ENCODE peak calls at places on chromosomes 16 and 17, in five cellular contexts. G, R, H, C and W are unnamed samples. For H3K4me1, the result is how much of the 10 kb centered on the place peaks cover.

GRCh38 chr17:34673995-34674900 is 94.9 kb downstream of the TMEM132E start:
- DNase-seq in G (no peak), R (no peak), H (no peak), C (no peak), W (no peak)

GRCh38 chr16:75074920-75075687 is 41.5 kb downstream of the LDHD start:
- DNase-seq in G (peak), R (no peak), H (no peak), C (no peak), W (no peak)

GRCh38 chr17:12830692-12831363 is 41.5 kb downstream of the ARHGAP44 start:
- DNase-seq in G (no peak), R (no peak), H (no peak), C (no peak), W (no peak)

GRCh38 chr16:48123104-48123788 is 32.5 kb downstream of the ABCC12 start:
- DNase-seq in G (no peak), R (no peak), H (no peak), C (no peak), W (peak)

GRCh38 chr17:17169396-17169795 is 36.7 kb downstream of the PLD6 start:
- DNase-seq in G (no peak), R (no peak), H (no peak), C (no peak), W (no peak)

GRCh38 chr16:71995038-71995437 is 5.2 kb downstream of the PKD1L3 start:
- DNase-seq in G (no peak), R (no peak), H (no peak), C (no peak), W (no peak)

GRCh38 chr16:50269061-50269705 is 2.8 kb downstream of the ADCY7 start:
- DNase-seq in G (peak), R (no peak), H (no peak), C (no peak), W (no peak)

GRCh38 chr16:48613061-48613957 is 3.3 kb upstream of the N4BP1 start:
- DNase-seq in G (peak), R (no peak), H (peak), C (no peak), W (peak)

GRCh38 chr17:65855245-65855644 is 293.8 kb upstream of the AXIN2 start:
- DNase-seq in G (no peak), R (no peak), H (peak), C (no peak), W (peak)

GRCh38 chr16:50265260-50265659 is 1.1 kb upstream of the ADCY7 start:
- DNase-seq in G (peak), R (no peak), H (peak), C (no peak), W (no peak)

GRCh38 chr16:84916850-84917249 is 94.5 kb downstream of the ZDHHC7 start:
- DNase-seq in G (no peak), R (no peak), H (no peak), C (no peak), W (no peak)

GRCh38 chr16:27238016-27238587 is 30.5 kb downstream of the NSMCE1 start:
- DNase-seq in G (peak), R (no peak), H (no peak), C (no peak), W (no peak)

GRCh38 chr17:31830971-31831755 is 27.9 kb downstream of the COPRS start:
- DNase-seq in G (no peak), R (no peak), H (no peak), C (no peak), W (no peak)

GRCh38 chr17:21539146-21539545 is 153.2 kb upstream of the KCNJ18 start:
- DNase-seq in G (no peak), R (no peak), H (no peak), C (no peak), W (peak)

GRCh38 chr17:77591231-77591785 is 367.2 kb upstream of the TNRC6C start:
- DNase-seq in G (no peak), R (no peak), H (peak), C (no peak), W (peak)

DNA sequence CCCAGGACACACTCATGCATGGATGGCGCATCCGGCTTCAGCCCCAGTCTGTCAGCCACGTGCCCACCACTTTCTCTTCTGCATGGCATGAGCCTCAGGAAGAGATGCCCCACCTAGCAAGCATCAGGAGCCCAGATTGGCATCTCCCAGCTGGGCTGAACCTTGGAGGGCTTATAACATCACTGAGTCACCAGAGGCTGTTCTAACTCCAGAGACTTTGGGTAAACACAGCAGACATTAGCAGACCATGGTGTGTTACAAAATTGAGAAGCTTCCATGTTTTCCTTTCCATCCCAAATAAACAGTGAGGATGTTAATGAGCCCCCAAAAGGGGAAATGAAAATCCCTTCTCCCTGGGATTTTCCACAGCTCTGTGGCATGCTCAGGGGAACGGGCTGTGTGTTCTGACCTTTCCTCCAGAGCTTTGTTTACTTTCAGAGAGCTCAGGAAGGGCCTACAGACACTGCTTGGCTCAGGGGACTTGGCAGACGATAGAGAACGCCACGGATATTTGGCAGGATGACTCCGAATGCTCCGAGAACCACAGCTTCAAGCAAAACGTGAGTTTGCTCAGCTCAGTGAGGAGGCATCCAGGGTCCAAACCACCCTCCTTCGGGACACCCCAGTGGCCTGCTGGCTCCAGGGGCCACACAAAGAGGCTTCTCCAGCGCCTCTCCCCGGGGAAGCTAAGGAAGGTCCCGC is 16.5 kb downstream of the GLP2R start:
- DNase-seq in G (peak), R (peak), H (peak), C (peak), W (no peak)
- TF ChIP-seq CTCF in G (no peak), R (no peak), H (no peak), C (no peak), W (no peak)

GRCh38 chr17:50944054-50944901 is 78.1 kb upstream of the TOB1 start:
- DNase-seq in G (peak), R (peak), H (peak), C (peak), W (no peak)
- H3K27ac ChIP-seq in G (peak), R (no peak), H (no peak), C (peak), W (no peak)

DNA sequence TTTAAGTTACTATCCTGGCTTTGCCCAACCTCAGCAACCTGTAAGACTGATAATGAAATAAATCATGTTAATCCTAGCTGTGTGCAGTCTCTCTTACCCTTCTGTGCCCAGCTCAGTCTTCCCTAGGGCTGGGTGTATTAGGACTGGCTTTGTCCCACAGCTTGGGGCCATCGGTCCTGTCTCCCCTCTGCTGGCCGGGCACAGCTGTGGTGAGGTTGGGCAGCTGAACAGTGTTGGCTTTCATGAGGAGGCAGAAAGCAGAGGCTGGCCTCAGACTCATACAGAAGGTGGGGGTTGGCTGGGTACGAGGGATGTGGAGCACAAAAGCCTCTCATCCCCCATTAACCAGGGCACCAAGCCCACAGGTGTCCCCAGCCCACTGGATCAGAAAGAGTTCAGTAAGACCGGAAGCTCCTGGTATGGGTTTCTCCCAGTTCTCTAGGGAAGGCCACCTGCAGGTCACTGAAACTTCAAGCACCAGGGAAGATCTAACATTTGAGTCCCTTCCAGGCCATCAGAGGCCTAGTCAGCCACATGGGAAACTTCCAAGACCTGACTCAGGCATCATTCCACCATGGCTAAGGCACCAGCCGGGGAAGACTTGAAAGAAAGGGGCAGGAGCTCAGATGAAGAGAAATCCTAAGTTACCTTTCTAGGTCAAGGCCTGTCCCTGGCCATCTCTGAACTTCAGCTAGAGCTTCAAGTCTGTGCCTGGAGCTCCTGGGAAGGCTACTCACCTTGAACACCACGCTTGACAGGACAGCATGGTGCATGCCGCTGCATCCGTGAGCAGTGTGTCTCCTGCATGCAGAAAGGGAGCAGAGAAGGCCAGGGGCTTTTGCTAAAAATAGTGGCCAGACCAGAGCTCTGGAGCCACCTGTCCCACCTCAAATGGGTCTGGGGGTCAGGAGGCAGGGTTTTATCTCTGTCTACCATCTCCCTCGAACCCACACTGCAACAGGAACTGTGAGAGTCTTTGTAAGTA is 8.8 kb downstream of the CNP start:
- DNase-seq in G (no peak), R (no peak), H (no peak), C (no peak), W (no peak)
- H3K4me1 ChIP-seq in G (under half), R (under half), H (under half), C (under half), W (under half)

GRCh38 chr17:54172654-54173316 is 350.1 kb downstream of the KIF2B start:
- DNase-seq in G (no peak), R (peak), H (peak), C (no peak), W (peak)
- TF ChIP-seq CTCF in G (no peak), R (no peak), H (peak), C (no peak), W (peak)